ENCODE peak calls at places on chromosomes 16 and 17, in five cellular contexts. One of them, this sample, is unnamed.

GRCh38 chr17:51682115-51682514 is 421.8 kb downstream of the UTP18 start:
- DNase-seq in hypothalamus: no peak
- DNase-seq in GM19239: no peak
- DNase-seq in GM12891: no peak
- DNase-seq in activated CD4-positive, alpha-beta T cell treated with anti-CD3 and anti-CD28 coated beads for 48 hours: no peak
- DNase-seq in this sample: no peak

GRCh38 chr17:76276461-76277299 is 11.5 kb downstream of the UBALD2 start:
- DNase-seq in hypothalamus: no peak
- DNase-seq in GM19239: no peak
- DNase-seq in GM12891: no peak
- DNase-seq in activated CD4-positive, alpha-beta T cell treated with anti-CD3 and anti-CD28 coated beads for 48 hours: no peak
- DNase-seq in this sample: peak; percentile 12

GRCh38 chr17:13306310-13306962 is 288.6 kb upstream of the ELAC2 start:
- DNase-seq in hypothalamus: no peak
- DNase-seq in GM19239: no peak
- DNase-seq in GM12891: no peak
- DNase-seq in activated CD4-positive, alpha-beta T cell treated with anti-CD3 and anti-CD28 coated beads for 48 hours: peak; percentile 14
- DNase-seq in this sample: peak; percentile 10

GRCh38 chr17:8384801-8385335 is 1.9 kb upstream of the RPL26 start:
- DNase-seq in hypothalamus: no peak
- DNase-seq in GM19239: no peak
- DNase-seq in GM12891: no peak
- DNase-seq in activated CD4-positive, alpha-beta T cell treated with anti-CD3 and anti-CD28 coated beads for 48 hours: no peak
- DNase-seq in this sample: no peak

GRCh38 chr17:79276824-79277223 is 202.2 kb downstream of the ENGASE start:
- DNase-seq in hypothalamus: no peak
- DNase-seq in GM19239: no peak
- DNase-seq in GM12891: no peak
- DNase-seq in activated CD4-positive, alpha-beta T cell treated with anti-CD3 and anti-CD28 coated beads for 48 hours: no peak
- DNase-seq in this sample: no peak

GRCh38 chr17:83189673-83190385 is 110.4 kb downstream of the METRNL start:
- DNase-seq in hypothalamus: no peak
- DNase-seq in GM19239: no peak
- DNase-seq in GM12891: no peak
- DNase-seq in activated CD4-positive, alpha-beta T cell treated with anti-CD3 and anti-CD28 coated beads for 48 hours: no peak
- DNase-seq in this sample: peak; percentile 2

GRCh38 chr17:12463102-12463501 is 202.6 kb upstream of the MYOCD start:
- DNase-seq in hypothalamus: no peak
- DNase-seq in GM19239: no peak
- DNase-seq in GM12891: no peak
- DNase-seq in activated CD4-positive, alpha-beta T cell treated with anti-CD3 and anti-CD28 coated beads for 48 hours: no peak
- DNase-seq in this sample: no peak

GRCh38 chr17:73850426-73850825 is 206.2 kb upstream of the SDK2 start:
- DNase-seq in hypothalamus: no peak
- DNase-seq in GM19239: no peak
- DNase-seq in GM12891: no peak
- DNase-seq in activated CD4-positive, alpha-beta T cell treated with anti-CD3 and anti-CD28 coated beads for 48 hours: no peak
- DNase-seq in this sample: no peak

GRCh38 chr17:47188266-47188665 is 829 bp downstream of the CDC27 start:
- DNase-seq in hypothalamus: no peak
- DNase-seq in GM19239: no peak
- DNase-seq in GM12891: no peak
- DNase-seq in activated CD4-positive, alpha-beta T cell treated with anti-CD3 and anti-CD28 coated beads for 48 hours: peak; percentile 20
- DNase-seq in this sample: peak; percentile 35

GRCh38 chr17:5585814-5586558 is 1.7 kb upstream of the NLRP1 start:
- DNase-seq in hypothalamus: no peak
- DNase-seq in GM19239: no peak
- DNase-seq in GM12891: no peak
- DNase-seq in activated CD4-positive, alpha-beta T cell treated with anti-CD3 and anti-CD28 coated beads for 48 hours: peak; percentile 36
- DNase-seq in this sample: peak; percentile 50

GRCh38 chr17:77632619-77633018 is 325.9 kb upstream of the TNRC6C start:
- DNase-seq in hypothalamus: no peak
- DNase-seq in GM19239: no peak
- DNase-seq in GM12891: no peak
- DNase-seq in activated CD4-positive, alpha-beta T cell treated with anti-CD3 and anti-CD28 coated beads for 48 hours: no peak
- DNase-seq in this sample: no peak

GRCh38 chr17:73015722-73016276 is 76.7 kb downstream of the SLC39A11 start:
- DNase-seq in hypothalamus: no peak
- DNase-seq in GM19239: no peak
- DNase-seq in GM12891: no peak
- DNase-seq in activated CD4-positive, alpha-beta T cell treated with anti-CD3 and anti-CD28 coated beads for 48 hours: no peak
- DNase-seq in this sample: no peak

GRCh38 chr17:13750783-13751484 is 149.2 kb upstream of the HS3ST3A1 start:
- DNase-seq in hypothalamus: no peak
- DNase-seq in GM19239: no peak
- DNase-seq in GM12891: no peak
- DNase-seq in activated CD4-positive, alpha-beta T cell treated with anti-CD3 and anti-CD28 coated beads for 48 hours: no peak
- DNase-seq in this sample: no peak

GRCh38 chr17:76365256-76365903 is 11.7 kb upstream of the PRPSAP1 start:
- DNase-seq in hypothalamus: no peak
- DNase-seq in GM19239: no peak
- DNase-seq in GM12891: no peak
- DNase-seq in activated CD4-positive, alpha-beta T cell treated with anti-CD3 and anti-CD28 coated beads for 48 hours: no peak
- DNase-seq in this sample: no peak

GRCh38 chr17:40916366-40916765 is 21.1 kb downstream of the KRT23 start:
- DNase-seq in hypothalamus: no peak
- DNase-seq in GM19239: no peak
- DNase-seq in GM12891: no peak
- DNase-seq in activated CD4-positive, alpha-beta T cell treated with anti-CD3 and anti-CD28 coated beads for 48 hours: no peak
- DNase-seq in this sample: no peak

GRCh38 chr16:29779474-29779873 is 1.4 kb downstream of the ZG16 start:
- DNase-seq in hypothalamus: no peak
- DNase-seq in GM19239: no peak
- DNase-seq in GM12891: no peak
- DNase-seq in activated CD4-positive, alpha-beta T cell treated with anti-CD3 and anti-CD28 coated beads for 48 hours: no peak
- DNase-seq in this sample: no peak

GRCh38 chr17:82900741-82901140 is 60.9 kb upstream of the ZNF750 start:
- DNase-seq in hypothalamus: no peak
- DNase-seq in GM19239: no peak
- DNase-seq in GM12891: no peak
- DNase-seq in activated CD4-positive, alpha-beta T cell treated with anti-CD3 and anti-CD28 coated beads for 48 hours: no peak
- DNase-seq in this sample: no peak

GRCh38 chr16:1188781-1189189 is 35.9 kb downstream of the CACNA1H start:
- DNase-seq in hypothalamus: peak; percentile 22
- DNase-seq in GM19239: peak; percentile 73
- DNase-seq in GM12891: peak; percentile 74
- DNase-seq in activated CD4-positive, alpha-beta T cell treated with anti-CD3 and anti-CD28 coated beads for 48 hours: peak; percentile 55
- DNase-seq in this sample: peak; percentile 54